ENCODE peak calls at places on chromosomes 2 and 18, in seven cellular contexts. G is neuronal stem cell, D is mesendoderm, O is PC-3, I is tibial nerve, S is stomach, B is substantia nigra. U is an unnamed sample.

GRCh38 chr18:48612511-48612910 is 73.7 kb downstream of the CTIF start:
- DNase-seq in G (no peak), D (no peak), O (no peak), I (no peak), S (no peak), B (no peak), U (no peak)

GRCh38 chr2:101820519-101820918 is 123.0 kb downstream of the MAP4K4 start:
- DNase-seq in G (no peak), D (peak), O (peak), I (no peak), S (no peak), B (no peak), U (no peak)

GRCh38 chr2:48483916-48484315 is 46.0 kb upstream of the STON1 start:
- DNase-seq in G (no peak), D (no peak), O (no peak), I (no peak), S (no peak), B (no peak), U (no peak)

GRCh38 chr2:213150315-213150951 is 979 bp downstream of the IKZF2 start:
- DNase-seq in G (peak), D (peak), O (peak), I (no peak), S (no peak), B (no peak), U (peak)

GRCh38 chr18:35127201-35127600 is 86.0 kb downstream of the MAPRE2 start:
- DNase-seq in G (no peak), D (peak), O (no peak), I (no peak), S (no peak), B (no peak), U (no peak)

GRCh38 chr2:19799881-19800780 is 101.7 kb downstream of the TTC32 start:
- DNase-seq in G (no peak), D (no peak), O (no peak), I (no peak), S (no peak), B (no peak), U (no peak)

GRCh38 chr18:11119962-11120361 is 29.4 kb downstream of the PIEZO2 start:
- DNase-seq in G (no peak), D (no peak), O (no peak), I (no peak), S (no peak), B (no peak), U (no peak)

GRCh38 chr2:54722641-54723299 is 692 bp upstream of the EML6 start:
- DNase-seq in G (no peak), D (peak), O (peak), I (no peak), S (no peak), B (no peak), U (no peak)

GRCh38 chr18:22840606-22841144 is 92.5 kb upstream of the RBBP8 start:
- DNase-seq in G (no peak), D (no peak), O (no peak), I (no peak), S (no peak), B (no peak), U (no peak)

GRCh38 chr2:23614701-23615100 is 229.7 kb downstream of the KLHL29 start:
- DNase-seq in G (no peak), D (no peak), O (no peak), I (no peak), S (no peak), B (no peak), U (no peak)

GRCh38 chr2:146652311-146652710 is 1192.5 kb upstream of the ACVR2A start:
- DNase-seq in G (no peak), D (no peak), O (peak), I (no peak), S (no peak), B (no peak), U (no peak)

GRCh38 chr2:62423883-62424458 is 82.0 kb downstream of the TMEM17 start:
- DNase-seq in G (no peak), D (no peak), O (no peak), I (no peak), S (peak), B (no peak), U (peak)

GRCh38 chr2:62427146-62427545 is 78.8 kb downstream of the TMEM17 start:
- DNase-seq in G (no peak), D (no peak), O (no peak), I (no peak), S (no peak), B (no peak), U (peak)

GRCh38 chr2:62426005-62426912 is 79.7 kb downstream of the TMEM17 start:
- DNase-seq in G (no peak), D (no peak), O (no peak), I (no peak), S (no peak), B (no peak), U (peak)

GRCh38 chr2:62423235-62423634 is 82.8 kb downstream of the TMEM17 start:
- DNase-seq in G (no peak), D (peak), O (peak), I (no peak), S (no peak), B (no peak), U (peak)

DNA sequence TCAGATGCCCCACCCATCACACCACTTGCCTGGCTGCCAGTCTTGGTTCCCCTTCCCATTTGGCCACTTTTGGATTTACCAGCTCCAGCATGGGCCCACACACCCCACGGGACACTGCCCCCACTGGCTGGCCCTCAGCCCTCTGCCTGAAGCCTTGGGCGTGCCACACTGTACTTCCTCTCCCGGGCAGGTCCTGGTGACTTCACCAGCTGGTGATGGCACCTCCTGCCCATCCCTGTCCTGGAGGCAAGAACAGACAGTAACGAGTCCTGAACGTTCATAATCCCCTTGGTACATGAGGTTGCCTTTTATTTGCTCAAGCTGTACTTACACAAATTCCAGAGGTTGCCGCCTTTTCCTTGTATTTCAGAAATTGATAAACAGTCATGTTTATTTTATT is 81.1 kb downstream of the TMEM17 start:
- DNase-seq in G (no peak), D (no peak), O (peak), I (no peak), S (no peak), B (no peak), U (no peak)
- H3K27ac ChIP-seq in G (no peak), D (no peak), O (no peak), I (no peak), S (no peak), B (peak), U (peak)

DNA sequence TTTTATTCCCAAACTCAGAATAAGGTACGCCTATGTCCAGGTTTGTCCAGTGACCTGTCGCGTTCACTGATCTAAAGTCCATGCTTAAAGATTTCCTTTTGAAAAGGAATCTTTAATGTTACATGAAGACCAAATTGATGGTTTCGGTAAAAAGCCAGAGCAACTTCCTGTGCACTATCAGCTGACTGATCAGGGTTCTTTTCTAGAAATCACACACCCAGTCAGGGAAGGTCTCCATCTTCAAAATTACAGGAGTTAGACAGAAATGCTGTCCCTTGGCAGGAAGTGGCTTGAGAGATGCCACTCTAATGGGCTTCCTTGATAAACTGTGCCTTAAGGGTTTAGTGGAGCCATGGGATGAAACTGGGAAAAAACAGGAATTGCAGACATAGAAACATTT is 14.7 kb upstream of the ARHGAP25 start:
- DNase-seq in G (no peak), D (no peak), O (no peak), I (no peak), S (no peak), B (no peak), U (no peak)
- H3K27ac ChIP-seq in G (no peak), D (no peak), O (no peak), I (no peak), S (no peak), B (no peak), U (no peak)

DNA sequence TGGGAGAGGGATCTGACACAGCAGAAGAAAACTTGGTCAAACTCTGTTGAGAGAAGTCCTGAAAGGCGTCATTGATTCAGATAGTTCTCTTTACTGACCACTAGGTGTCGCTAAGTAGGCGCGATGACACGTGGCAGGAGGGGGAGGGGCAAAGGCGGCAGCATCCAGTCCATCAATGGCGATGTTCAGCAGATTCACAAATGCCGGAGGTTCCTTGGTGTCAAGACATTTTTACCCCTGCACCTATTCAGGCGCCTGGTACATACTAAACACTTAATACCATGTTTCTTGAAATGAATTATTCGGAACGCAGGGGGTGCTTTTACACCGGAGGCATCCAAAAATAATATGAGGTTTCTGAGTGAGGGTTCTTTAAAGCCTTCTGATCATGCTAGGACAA is 3.0 kb upstream of the PLEK start:
- DNase-seq in G (peak), D (peak), O (peak), I (peak), S (peak), B (no peak), U (peak)
- H3K27ac ChIP-seq in G (no peak), D (no peak), O (no peak), I (no peak), S (no peak), B (no peak), U (no peak)

GRCh38 chr2:156182132-156182531 is 150.4 kb downstream of the NR4A2 start:
- DNase-seq in G (no peak), D (peak), O (peak), I (no peak), S (peak), B (no peak), U (peak)
- H3K27ac ChIP-seq in G (no peak), D (no peak), O (peak), I (no peak), S (peak), B (no peak), U (peak)

GRCh38 chr2:131010566-131010965 is 82.7 kb downstream of the FAM168B start:
- DNase-seq in G (no peak), D (no peak), O (no peak), I (no peak), S (no peak), B (no peak), U (no peak)

GRCh38 chr2:131011481-131011880 is 81.8 kb downstream of the FAM168B start:
- DNase-seq in G (no peak), D (peak), O (no peak), I (no peak), S (no peak), B (no peak), U (no peak)

GRCh38 chr2:131015764-131016163 is 77.5 kb downstream of the FAM168B start:
- DNase-seq in G (no peak), D (no peak), O (no peak), I (no peak), S (no peak), B (no peak), U (no peak)

GRCh38 chr2:131016826-131017596 is 76.2 kb downstream of the FAM168B start:
- DNase-seq in G (no peak), D (no peak), O (peak), I (no peak), S (no peak), B (no peak), U (peak)

GRCh38 chr2:131014141-131014540 is 79.1 kb downstream of the FAM168B start:
- DNase-seq in G (no peak), D (no peak), O (no peak), I (no peak), S (no peak), B (no peak), U (no peak)
- H3K27ac ChIP-seq in G (no peak), D (no peak), O (no peak), I (no peak), S (no peak), B (no peak), U (no peak)

GRCh38 chr18:73948497-73948896 is 199.1 kb downstream of the FBXO15 start:
- DNase-seq in G (no peak), D (peak), O (no peak), I (no peak), S (no peak), B (no peak), U (no peak)
- H3K27ac ChIP-seq in G (no peak), D (no peak), O (no peak), I (no peak), S (no peak), B (no peak), U (no peak)

GRCh38 chr2:12303181-12304030 is 413.3 kb upstream of the TRIB2 start:
- DNase-seq in G (no peak), D (no peak), O (peak), I (no peak), S (no peak), B (no peak), U (peak)

GRCh38 chr2:12302691-12303090 is 414.0 kb upstream of the TRIB2 start:
- DNase-seq in G (no peak), D (no peak), O (no peak), I (no peak), S (no peak), B (no peak), U (no peak)

GRCh38 chr2:12300927-12301326 is 415.8 kb upstream of the TRIB2 start:
- DNase-seq in G (no peak), D (no peak), O (peak), I (no peak), S (no peak), B (no peak), U (no peak)

GRCh38 chr2:12300019-12300602 is 416.6 kb upstream of the TRIB2 start:
- DNase-seq in G (no peak), D (no peak), O (peak), I (no peak), S (no peak), B (no peak), U (peak)

GRCh38 chr2:12302140-12302539 is 414.6 kb upstream of the TRIB2 start:
- DNase-seq in G (no peak), D (no peak), O (no peak), I (no peak), S (no peak), B (no peak), U (no peak)
- H3K27ac ChIP-seq in G (no peak), D (no peak), O (no peak), I (no peak), S (no peak), B (no peak), U (no peak)

GRCh38 chr18:77072566-77072965 is 60.0 kb downstream of the MBP start:
- DNase-seq in G (no peak), D (no peak), O (no peak), I (no peak), S (no peak), B (no peak), U (no peak)
- H3K27ac ChIP-seq in G (no peak), D (no peak), O (peak), I (peak), S (peak), B (no peak), U (peak)

DNA sequence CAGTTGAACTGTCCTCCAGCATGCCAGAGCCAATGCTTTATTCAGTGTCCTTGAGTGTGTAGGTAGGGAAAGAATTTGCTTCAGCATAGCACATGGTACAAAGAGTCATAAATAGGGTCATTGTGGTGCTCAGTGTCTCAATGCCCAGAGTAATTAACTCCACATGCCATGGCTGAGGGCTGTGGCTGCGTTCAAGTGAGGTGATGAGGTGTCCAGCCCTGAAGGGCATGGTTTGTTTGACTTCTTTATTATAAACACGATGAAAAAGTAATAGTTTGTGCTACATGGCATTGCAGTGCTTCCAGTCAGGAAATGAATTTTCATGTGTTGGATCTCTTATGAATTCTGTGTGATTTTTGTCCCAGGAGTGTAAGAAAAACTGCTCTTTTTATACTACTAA is 507.8 kb upstream of the CDH2 start:
- DNase-seq in G (no peak), D (no peak), O (no peak), I (no peak), S (no peak), B (no peak), U (no peak)
- H3K27ac ChIP-seq in G (no peak), D (no peak), O (no peak), I (no peak), S (no peak), B (no peak), U (no peak)

GRCh38 chr18:13563390-13563805 is 163.0 kb downstream of the FAM210A start:
- DNase-seq in G (no peak), D (no peak), O (no peak), I (no peak), S (no peak), B (no peak), U (peak)

GRCh38 chr18:13565228-13565627 is 161.1 kb downstream of the FAM210A start:
- DNase-seq in G (no peak), D (no peak), O (no peak), I (no peak), S (no peak), B (peak), U (peak)

GRCh38 chr18:13566941-13567762 is 159.2 kb downstream of the FAM210A start:
- DNase-seq in G (no peak), D (no peak), O (no peak), I (no peak), S (no peak), B (no peak), U (no peak)

GRCh38 chr18:13562494-13563029 is 163.8 kb downstream of the FAM210A start:
- DNase-seq in G (no peak), D (no peak), O (no peak), I (no peak), S (no peak), B (no peak), U (peak)

GRCh38 chr18:13564579-13564978 is 161.8 kb downstream of the FAM210A start:
- DNase-seq in G (no peak), D (no peak), O (no peak), I (no peak), S (no peak), B (no peak), U (peak)
- H3K27ac ChIP-seq in G (no peak), D (no peak), O (no peak), I (peak), S (no peak), B (peak), U (peak)